ENCODE peak calls at places on chromosomes 7 and 10, in eight cellular contexts. One of them, this sample, is unnamed.
A peak's percentile ranks its signal among the peaks of the same experiment; 100 is the strongest.

GRCh38 chr10:72796042-72796441 is 97.5 kb upstream of the OIT3 start:
- DNase-seq in esophagus muscularis mucosa: no peak
- DNase-seq in neuronal stem cell: no peak
- DNase-seq in stimulated activated CD4-positive, alpha-beta T cell treated with anti-CD3 and anti-CD28 coated beads, Interleukin-15, amount 100 ng/mL, for 24 hours: peak; percentile 5
- DNase-seq in omental fat pad: no peak
- DNase-seq in head of caudate nucleus: no peak
- DNase-seq in NCI-H460: no peak
- DNase-seq in Peyer's patch: no peak
- DNase-seq in this sample: no peak

GRCh38 chr7:34096135-34096775 is 190.9 kb downstream of the BMPER start:
- DNase-seq in NCI-H460: no peak
- DNase-seq in stimulated activated CD4-positive, alpha-beta T cell treated with anti-CD3 and anti-CD28 coated beads, Interleukin-15, amount 100 ng/mL, for 24 hours: no peak
- DNase-seq in Peyer's patch: no peak
- DNase-seq in esophagus muscularis mucosa: no peak
- DNase-seq in head of caudate nucleus: no peak
- DNase-seq in omental fat pad: peak; percentile 43
- DNase-seq in neuronal stem cell: no peak
- DNase-seq in this sample: peak; percentile 10

GRCh38 chr10:52213511-52213831 is 100.6 kb upstream of the DKK1 start:
- DNase-seq in esophagus muscularis mucosa: no peak
- DNase-seq in stimulated activated CD4-positive, alpha-beta T cell treated with anti-CD3 and anti-CD28 coated beads, Interleukin-15, amount 100 ng/mL, for 24 hours: no peak
- DNase-seq in neuronal stem cell: peak; percentile 8
- DNase-seq in Peyer's patch: no peak
- DNase-seq in omental fat pad: no peak
- DNase-seq in NCI-H460: no peak
- DNase-seq in head of caudate nucleus: no peak
- DNase-seq in this sample: no peak

GRCh38 chr7:155380221-155380861 is 77.6 kb upstream of the EN2 start:
- DNase-seq in stimulated activated CD4-positive, alpha-beta T cell treated with anti-CD3 and anti-CD28 coated beads, Interleukin-15, amount 100 ng/mL, for 24 hours: peak; percentile 86
- DNase-seq in neuronal stem cell: no peak
- DNase-seq in Peyer's patch: peak; percentile 68
- DNase-seq in head of caudate nucleus: peak; percentile 22
- DNase-seq in esophagus muscularis mucosa: no peak
- DNase-seq in NCI-H460: peak; percentile 71
- DNase-seq in omental fat pad: no peak
- DNase-seq in this sample: peak; percentile 40

GRCh38 chr7:41438919-41439882 is 263.7 kb downstream of the INHBA start:
- DNase-seq in neuronal stem cell: no peak
- DNase-seq in omental fat pad: no peak
- DNase-seq in Peyer's patch: no peak
- DNase-seq in stimulated activated CD4-positive, alpha-beta T cell treated with anti-CD3 and anti-CD28 coated beads, Interleukin-15, amount 100 ng/mL, for 24 hours: no peak
- DNase-seq in esophagus muscularis mucosa: no peak
- DNase-seq in NCI-H460: no peak
- DNase-seq in head of caudate nucleus: no peak
- DNase-seq in this sample: no peak

GRCh38 chr7:46168671-46169383 is 247.8 kb upstream of the IGFBP3 start:
- DNase-seq in neuronal stem cell: no peak
- DNase-seq in stimulated activated CD4-positive, alpha-beta T cell treated with anti-CD3 and anti-CD28 coated beads, Interleukin-15, amount 100 ng/mL, for 24 hours: no peak
- DNase-seq in head of caudate nucleus: no peak
- DNase-seq in esophagus muscularis mucosa: peak; percentile 62
- DNase-seq in omental fat pad: no peak
- DNase-seq in NCI-H460: no peak
- DNase-seq in Peyer's patch: no peak
- DNase-seq in this sample: no peak

GRCh38 chr10:46287846-46288480 is 1.2 kb downstream of the ANTXRL start:
- DNase-seq in esophagus muscularis mucosa: no peak
- DNase-seq in stimulated activated CD4-positive, alpha-beta T cell treated with anti-CD3 and anti-CD28 coated beads, Interleukin-15, amount 100 ng/mL, for 24 hours: no peak
- DNase-seq in head of caudate nucleus: no peak
- DNase-seq in neuronal stem cell: no peak
- DNase-seq in Peyer's patch: peak; percentile 14
- DNase-seq in NCI-H460: no peak
- DNase-seq in omental fat pad: no peak
- DNase-seq in this sample: no peak

GRCh38 chr10:80700760-80701444 is 163.2 kb downstream of the SH2D4B start:
- DNase-seq in NCI-H460: no peak
- DNase-seq in Peyer's patch: no peak
- DNase-seq in neuronal stem cell: no peak
- DNase-seq in stimulated activated CD4-positive, alpha-beta T cell treated with anti-CD3 and anti-CD28 coated beads, Interleukin-15, amount 100 ng/mL, for 24 hours: no peak
- DNase-seq in esophagus muscularis mucosa: no peak
- DNase-seq in head of caudate nucleus: no peak
- DNase-seq in omental fat pad: no peak
- DNase-seq in this sample: no peak

GRCh38 chr7:100432053-100432452 is 2.4 kb downstream of the MEPCE start:
- DNase-seq in esophagus muscularis mucosa: no peak
- DNase-seq in neuronal stem cell: no peak
- DNase-seq in omental fat pad: no peak
- DNase-seq in Peyer's patch: no peak
- DNase-seq in stimulated activated CD4-positive, alpha-beta T cell treated with anti-CD3 and anti-CD28 coated beads, Interleukin-15, amount 100 ng/mL, for 24 hours: no peak
- DNase-seq in head of caudate nucleus: no peak
- DNase-seq in NCI-H460: no peak
- DNase-seq in this sample: no peak

GRCh38 chr10:101818958-101819633 is 852 bp upstream of the OGA start:
- DNase-seq in Peyer's patch: peak; percentile 59
- DNase-seq in neuronal stem cell: no peak
- DNase-seq in esophagus muscularis mucosa: no peak
- DNase-seq in stimulated activated CD4-positive, alpha-beta T cell treated with anti-CD3 and anti-CD28 coated beads, Interleukin-15, amount 100 ng/mL, for 24 hours: no peak
- DNase-seq in omental fat pad: no peak
- DNase-seq in head of caudate nucleus: peak; percentile 36
- DNase-seq in NCI-H460: no peak
- DNase-seq in this sample: peak; percentile 58